ENCODE peak calls at places on chromosomes 7 and 10, in four cellular contexts. One of them, this sample, is unnamed.

GRCh38 chr7:79461660-79462059 is 8.2 kb upstream of the MAGI2 start:
- DNase-seq in fibroblast of lung: peak; percentile 78
- DNase-seq in neural progenitor cell: no peak
- DNase-seq in upper lobe of right lung: no peak
- DNase-seq in this sample: no peak

GRCh38 chr10:54800677-54801480 is at the start of gene PCDH15:
- DNase-seq in neural progenitor cell: peak; percentile 85
- DNase-seq in upper lobe of right lung: no peak
- DNase-seq in fibroblast of lung: peak; percentile 66
- DNase-seq in this sample: no peak

GRCh38 chr10:127797339-127797738 is 60.4 kb downstream of the FOXI2 start:
- DNase-seq in fibroblast of lung: no peak
- DNase-seq in neural progenitor cell: no peak
- DNase-seq in upper lobe of right lung: no peak
- DNase-seq in this sample: no peak

GRCh38 chr7:106285801-106286492 is 1.2 kb upstream of the NAMPT start:
- DNase-seq in upper lobe of right lung: no peak
- DNase-seq in neural progenitor cell: no peak
- DNase-seq in fibroblast of lung: peak; percentile 46
- DNase-seq in this sample: no peak

GRCh38 chr7:28900311-28900710 is 57.8 kb downstream of the TRIL start:
- DNase-seq in upper lobe of right lung: no peak
- DNase-seq in fibroblast of lung: no peak
- DNase-seq in neural progenitor cell: peak; percentile 86
- DNase-seq in this sample: no peak

GRCh38 chr10:43339136-43339535 is 32.3 kb upstream of the FXYD4 start:
- DNase-seq in upper lobe of right lung: no peak
- DNase-seq in fibroblast of lung: no peak
- DNase-seq in neural progenitor cell: no peak
- DNase-seq in this sample: no peak

GRCh38 chr10:1240341-1240775 is 184.2 kb downstream of the WDR37 start:
- DNase-seq in fibroblast of lung: no peak
- DNase-seq in upper lobe of right lung: no peak
- DNase-seq in neural progenitor cell: no peak
- DNase-seq in this sample: no peak

GRCh38 chr7:51620690-51621089 is 304.1 kb upstream of the COBL start:
- DNase-seq in neural progenitor cell: peak; percentile 65
- DNase-seq in fibroblast of lung: no peak
- DNase-seq in upper lobe of right lung: no peak
- DNase-seq in this sample: no peak

GRCh38 chr10:115033898-115034297 is 59.3 kb upstream of the ATRNL1 start:
- DNase-seq in fibroblast of lung: no peak
- DNase-seq in upper lobe of right lung: no peak
- DNase-seq in neural progenitor cell: no peak
- DNase-seq in this sample: no peak

GRCh38 chr10:18486444-18486843 is 164.9 kb downstream of the NSUN6 start:
- DNase-seq in neural progenitor cell: no peak
- DNase-seq in upper lobe of right lung: no peak
- DNase-seq in fibroblast of lung: no peak
- DNase-seq in this sample: no peak

GRCh38 chr7:69756235-69756634 is 158.0 kb downstream of the AUTS2 start:
- DNase-seq in fibroblast of lung: peak; percentile 58
- DNase-seq in upper lobe of right lung: no peak
- DNase-seq in neural progenitor cell: peak; percentile 40
- DNase-seq in this sample: no peak

GRCh38 chr7:117034851-117035462 is 81.7 kb downstream of the ST7 start:
- DNase-seq in neural progenitor cell: no peak
- DNase-seq in upper lobe of right lung: no peak
- DNase-seq in fibroblast of lung: no peak
- DNase-seq in this sample: no peak

GRCh38 chr10:46284286-46285229 is 2.2 kb upstream of the ANTXRL start:
- DNase-seq in upper lobe of right lung: peak; percentile 94
- DNase-seq in fibroblast of lung: peak; percentile 71
- DNase-seq in neural progenitor cell: peak; percentile 68
- DNase-seq in this sample: peak; percentile 93

GRCh38 chr10:69317175-69318086 is 39.1 kb downstream of the HK1 start:
- DNase-seq in neural progenitor cell: no peak
- DNase-seq in fibroblast of lung: no peak
- DNase-seq in upper lobe of right lung: no peak
- DNase-seq in this sample: no peak

GRCh38 chr7:150326657-150327268 is 3.4 kb upstream of the ACTR3C start:
- DNase-seq in fibroblast of lung: no peak
- DNase-seq in upper lobe of right lung: no peak
- DNase-seq in neural progenitor cell: no peak
- DNase-seq in this sample: no peak

GRCh38 chr10:112689327-112689726 is 242.3 kb downstream of the VTI1A start:
- DNase-seq in neural progenitor cell: peak; percentile 64
- DNase-seq in upper lobe of right lung: no peak
- DNase-seq in fibroblast of lung: peak; percentile 5
- DNase-seq in this sample: peak; percentile 32

GRCh38 chr10:48473704-48474103 is 131.2 kb downstream of the ARHGAP22 start:
- DNase-seq in upper lobe of right lung: no peak
- DNase-seq in fibroblast of lung: no peak
- DNase-seq in neural progenitor cell: no peak
- DNase-seq in this sample: no peak

GRCh38 chr10:131170042-131170983 is 141.2 kb downstream of the TCERG1L start:
- DNase-seq in fibroblast of lung: no peak
- DNase-seq in neural progenitor cell: no peak
- DNase-seq in upper lobe of right lung: no peak
- DNase-seq in this sample: no peak

GRCh38 chr7:128410092-128410665 is 397 bp upstream of the IMPDH1 start:
- DNase-seq in fibroblast of lung: peak; percentile 87
- DNase-seq in neural progenitor cell: peak; percentile 81
- DNase-seq in upper lobe of right lung: peak; percentile 84
- DNase-seq in this sample: peak; percentile 87

GRCh38 chr10:5961405-5962100 is 15.8 kb downstream of the IL15RA start:
- DNase-seq in upper lobe of right lung: no peak
- DNase-seq in neural progenitor cell: no peak
- DNase-seq in fibroblast of lung: no peak
- DNase-seq in this sample: no peak

GRCh38 chr10:51201947-51202346 is 127.7 kb downstream of the PRKG1 start:
- DNase-seq in neural progenitor cell: no peak
- DNase-seq in fibroblast of lung: no peak
- DNase-seq in upper lobe of right lung: no peak
- DNase-seq in this sample: no peak

GRCh38 chr7:133575726-133576125 is 322.8 kb downstream of the EXOC4 start:
- DNase-seq in fibroblast of lung: peak; percentile 33
- DNase-seq in upper lobe of right lung: no peak
- DNase-seq in neural progenitor cell: no peak
- DNase-seq in this sample: no peak

GRCh38 chr10:64785816-64786215 is 1264.6 kb downstream of the REEP3 start:
- DNase-seq in upper lobe of right lung: no peak
- DNase-seq in neural progenitor cell: no peak
- DNase-seq in fibroblast of lung: no peak
- DNase-seq in this sample: no peak

GRCh38 chr7:154767194-154767593 is 235.7 kb downstream of the PAXIP1 start:
- DNase-seq in fibroblast of lung: peak; percentile 79
- DNase-seq in upper lobe of right lung: no peak
- DNase-seq in neural progenitor cell: no peak
- DNase-seq in this sample: no peak

GRCh38 chr10:11134411-11134810 is 116.7 kb downstream of the CELF2 start:
- DNase-seq in fibroblast of lung: no peak
- DNase-seq in upper lobe of right lung: no peak
- DNase-seq in neural progenitor cell: no peak
- DNase-seq in this sample: no peak

GRCh38 chr10:34698979-34699378 is 116.1 kb downstream of the PARD3 start:
- DNase-seq in upper lobe of right lung: no peak
- DNase-seq in neural progenitor cell: no peak
- DNase-seq in fibroblast of lung: peak; percentile 81
- DNase-seq in this sample: peak; percentile 64

GRCh38 chr7:120060283-120060682 is 212.7 kb upstream of the KCND2 start:
- DNase-seq in upper lobe of right lung: no peak
- DNase-seq in neural progenitor cell: no peak
- DNase-seq in fibroblast of lung: peak; percentile 49
- DNase-seq in this sample: no peak

DNA sequence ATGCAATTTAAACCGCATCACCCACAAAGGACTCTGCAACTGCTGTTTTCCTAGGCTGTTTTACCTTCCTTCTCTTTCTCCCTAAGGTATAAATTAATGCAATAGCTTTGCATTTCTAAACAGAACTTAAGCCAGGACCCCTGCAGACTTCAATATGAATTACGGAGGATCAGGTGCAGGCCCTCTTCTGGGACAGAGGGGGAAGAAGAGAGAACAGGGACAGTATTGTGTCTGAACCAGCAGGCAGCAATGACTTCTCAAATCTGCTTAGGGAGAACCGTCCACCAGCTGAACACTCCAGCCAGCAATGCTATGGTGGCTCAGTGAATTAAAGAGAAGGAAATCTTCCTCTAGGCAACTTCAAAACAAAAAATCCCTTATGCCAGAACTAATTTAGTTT is 35.7 kb downstream of the POLR3A start:
- DNase-seq in upper lobe of right lung: no peak
- DNase-seq in fibroblast of lung: no peak
- DNase-seq in neural progenitor cell: peak; percentile 53
- DNase-seq in this sample: no peak
- H3K36me3 ChIP-seq in upper lobe of right lung: peaks cover 61% of the 10 kb centered on the region
- H3K36me3 ChIP-seq in fibroblast of lung: peaks cover 10% of the 10 kb centered on the region
- H3K36me3 ChIP-seq in neural progenitor cell: peaks cover 18% of the 10 kb centered on the region
- H3K36me3 ChIP-seq in this sample: peaks cover 55% of the 10 kb centered on the region

GRCh38 chr7:141666071-141666470 is 35.9 kb downstream of the DENND11 start:
- DNase-seq in upper lobe of right lung: no peak
- DNase-seq in neural progenitor cell: no peak
- DNase-seq in fibroblast of lung: no peak
- DNase-seq in this sample: no peak

GRCh38 chr7:141665208-141666035 is 36.5 kb downstream of the DENND11 start:
- DNase-seq in neural progenitor cell: no peak
- DNase-seq in upper lobe of right lung: no peak
- DNase-seq in fibroblast of lung: no peak
- DNase-seq in this sample: no peak

GRCh38 chr7:141664450-141664849 is 37.5 kb downstream of the DENND11 start:
- DNase-seq in upper lobe of right lung: no peak
- DNase-seq in neural progenitor cell: no peak
- DNase-seq in fibroblast of lung: no peak
- DNase-seq in this sample: no peak

GRCh38 chr7:141660259-141660658 is 41.7 kb downstream of the DENND11 start:
- DNase-seq in neural progenitor cell: no peak
- DNase-seq in upper lobe of right lung: no peak
- DNase-seq in fibroblast of lung: no peak
- DNase-seq in this sample: no peak

DNA sequence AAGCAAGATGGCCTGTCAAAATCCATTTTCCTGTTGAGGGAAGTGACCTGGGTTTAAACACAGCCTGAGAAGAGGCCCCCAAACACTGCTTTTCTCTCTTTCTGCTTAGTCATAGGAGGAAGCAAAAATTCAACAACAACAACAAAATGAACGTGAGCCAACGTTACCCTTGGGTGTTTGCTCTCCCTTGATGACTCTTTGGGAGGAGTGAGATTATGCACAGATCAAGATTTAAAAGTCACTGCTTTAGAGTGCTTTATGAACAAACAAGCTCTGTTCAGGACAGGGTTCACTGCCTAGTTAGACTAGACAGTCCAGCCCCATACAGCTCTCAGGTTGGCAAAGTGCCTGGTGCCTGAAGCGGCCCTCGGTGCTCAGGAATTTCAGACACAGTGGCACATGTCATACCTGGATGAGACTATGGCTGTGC is 38.9 kb downstream of the DENND11 start:
- DNase-seq in neural progenitor cell: no peak
- DNase-seq in upper lobe of right lung: no peak
- DNase-seq in fibroblast of lung: no peak
- DNase-seq in this sample: no peak
- H3K27ac ChIP-seq in neural progenitor cell: no peak overlapping the region
- H3K27ac ChIP-seq in upper lobe of right lung: peak overlapping the region; percentile 3
- H3K27ac ChIP-seq in fibroblast of lung: no peak overlapping the region
- H3K27ac ChIP-seq in this sample: no peak overlapping the region

DNA sequence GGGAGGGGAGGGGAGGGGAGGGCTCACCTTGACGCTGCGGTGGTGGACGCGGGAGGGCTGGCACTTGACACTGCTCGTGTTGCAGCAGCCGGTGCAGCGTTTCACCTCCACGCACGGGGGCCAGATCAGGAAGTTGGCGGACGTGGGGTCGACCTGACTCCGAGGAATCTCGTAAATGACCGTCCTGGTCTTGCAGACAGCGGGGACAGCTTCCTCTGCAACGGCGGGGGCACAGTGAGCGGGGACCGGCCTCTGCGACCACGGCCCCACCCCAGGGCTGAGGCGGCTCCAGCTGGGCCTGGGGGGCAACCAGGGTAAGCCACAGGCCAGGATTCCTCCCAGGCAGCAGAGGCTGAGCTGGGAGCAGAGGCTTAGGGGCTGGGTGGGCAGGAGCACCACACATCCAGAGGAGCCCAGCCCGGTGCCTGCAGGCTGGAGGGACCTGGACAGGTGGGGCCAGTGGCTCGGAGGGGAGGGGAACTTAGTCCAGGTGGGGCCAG is 8.8 kb downstream of the PDGFA start:
- DNase-seq in fibroblast of lung: no peak
- DNase-seq in upper lobe of right lung: peak; percentile 58
- DNase-seq in neural progenitor cell: no peak
- DNase-seq in this sample: no peak
- H3K36me3 ChIP-seq in fibroblast of lung: peaks cover 4% of the 10 kb centered on the region
- H3K36me3 ChIP-seq in upper lobe of right lung: peaks cover 14% of the 10 kb centered on the region
- H3K36me3 ChIP-seq in neural progenitor cell: no peaks in the 10 kb centered on the region
- H3K36me3 ChIP-seq in this sample: peaks cover 33% of the 10 kb centered on the region

DNA sequence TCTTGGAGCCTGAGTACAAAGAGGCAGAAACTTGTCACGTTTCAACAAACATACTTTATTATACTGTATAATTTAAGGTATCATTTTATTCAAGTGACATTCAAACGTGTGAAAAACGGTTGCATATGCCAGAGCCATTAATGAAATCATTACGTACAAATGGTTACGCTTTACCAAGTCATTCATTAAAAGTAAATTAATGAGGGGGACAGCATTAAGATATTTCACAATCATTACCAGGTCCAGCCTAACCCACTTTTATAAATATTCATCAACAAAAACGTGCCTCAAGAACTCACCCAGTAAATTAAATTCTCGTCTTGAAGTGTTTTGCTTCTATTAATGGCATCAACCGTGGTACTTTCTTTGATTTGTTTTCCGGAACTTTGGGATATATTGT is 253.0 kb downstream of the RPS24 start:
- DNase-seq in neural progenitor cell: no peak
- DNase-seq in fibroblast of lung: no peak
- DNase-seq in upper lobe of right lung: no peak
- DNase-seq in this sample: no peak
- H3K27ac ChIP-seq in neural progenitor cell: no peak overlapping the region
- H3K27ac ChIP-seq in fibroblast of lung: no peak overlapping the region
- H3K27ac ChIP-seq in upper lobe of right lung: no peak overlapping the region
- H3K27ac ChIP-seq in this sample: no peak overlapping the region

GRCh38 chr7:94109556-94109955 is 105.4 kb upstream of the BET1 start:
- DNase-seq in fibroblast of lung: no peak
- DNase-seq in upper lobe of right lung: no peak
- DNase-seq in neural progenitor cell: no peak
- DNase-seq in this sample: no peak
- H3K36me3 ChIP-seq in fibroblast of lung: no peaks in the 10 kb centered on the region
- H3K36me3 ChIP-seq in upper lobe of right lung: no peaks in the 10 kb centered on the region
- H3K36me3 ChIP-seq in neural progenitor cell: no peaks in the 10 kb centered on the region
- H3K36me3 ChIP-seq in this sample: no peaks in the 10 kb centered on the region

DNA sequence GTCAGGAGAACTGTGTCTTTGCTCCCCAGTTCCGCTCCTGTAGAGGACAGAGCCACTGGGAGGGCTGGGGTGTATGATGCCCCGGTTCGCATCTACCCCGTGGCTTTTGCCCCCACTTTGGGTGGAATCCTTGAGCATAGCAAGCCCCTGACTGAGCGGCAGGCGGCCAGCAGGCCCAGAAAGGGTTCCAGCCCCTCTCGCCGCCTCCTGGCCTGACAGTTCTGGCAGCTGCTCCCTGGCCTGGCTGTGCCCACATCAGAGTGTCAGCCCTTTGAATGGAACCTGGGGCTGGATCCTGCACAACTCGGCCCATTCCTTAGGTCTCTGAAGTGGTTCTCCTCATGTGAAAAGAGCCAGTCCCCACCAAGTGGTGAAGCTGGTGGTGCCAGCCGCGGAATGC is 106.7 kb downstream of the GRK5 start:
- DNase-seq in neural progenitor cell: no peak
- DNase-seq in fibroblast of lung: no peak
- DNase-seq in upper lobe of right lung: no peak
- DNase-seq in this sample: no peak
- H3K27ac ChIP-seq in neural progenitor cell: no peak overlapping the region
- H3K27ac ChIP-seq in fibroblast of lung: peak overlapping the region; percentile 96
- H3K27ac ChIP-seq in upper lobe of right lung: peak overlapping the region; percentile 17
- H3K27ac ChIP-seq in this sample: peak overlapping the region; percentile 87